ENCODE peak calls at places on chromosomes 4 and X, in five cellular contexts. One of them, this sample, is unnamed.

GRCh38 chr4:74896595-74896994 is 36.3 kb upstream of the PARM1 start:
- DNase-seq in T-helper 1 cell: no peak
- DNase-seq in C1 segment of cervical spinal cord: no peak
- DNase-seq in stimulated activated CD4-positive, alpha-beta T cell treated with anti-CD3 and anti-CD28 coated beads, Interleukin-15, amount 100 ng/mL, for 24 hours: no peak
- DNase-seq in occipital lobe: no peak
- DNase-seq in this sample: no peak

GRCh38 chr4:40763228-40763716 is 13.5 kb downstream of the NSUN7 start:
- DNase-seq in T-helper 1 cell: no peak
- DNase-seq in C1 segment of cervical spinal cord: no peak
- DNase-seq in stimulated activated CD4-positive, alpha-beta T cell treated with anti-CD3 and anti-CD28 coated beads, Interleukin-15, amount 100 ng/mL, for 24 hours: peak; percentile 61
- DNase-seq in occipital lobe: no peak
- DNase-seq in this sample: no peak

GRCh38 chrX:117989512-117989911 is 127.1 kb downstream of the KLHL13 start:
- DNase-seq in T-helper 1 cell: no peak
- DNase-seq in C1 segment of cervical spinal cord: no peak
- DNase-seq in stimulated activated CD4-positive, alpha-beta T cell treated with anti-CD3 and anti-CD28 coated beads, Interleukin-15, amount 100 ng/mL, for 24 hours: no peak
- DNase-seq in occipital lobe: no peak
- DNase-seq in this sample: no peak

GRCh38 chr4:99574530-99575314 is at the start of gene MTTP:
- DNase-seq in T-helper 1 cell: no peak
- DNase-seq in C1 segment of cervical spinal cord: no peak
- DNase-seq in stimulated activated CD4-positive, alpha-beta T cell treated with anti-CD3 and anti-CD28 coated beads, Interleukin-15, amount 100 ng/mL, for 24 hours: no peak
- DNase-seq in occipital lobe: no peak
- DNase-seq in this sample: no peak

GRCh38 chr4:147731611-147732515 is at the start of gene ARHGAP10:
- DNase-seq in T-helper 1 cell: peak; percentile 41
- DNase-seq in C1 segment of cervical spinal cord: peak; percentile 42
- DNase-seq in stimulated activated CD4-positive, alpha-beta T cell treated with anti-CD3 and anti-CD28 coated beads, Interleukin-15, amount 100 ng/mL, for 24 hours: peak; percentile 80
- DNase-seq in occipital lobe: peak; percentile 55
- DNase-seq in this sample: peak; percentile 73

GRCh38 chr4:83124079-83124780 is 9.7 kb upstream of the PLAC8 start:
- DNase-seq in T-helper 1 cell: no peak
- DNase-seq in C1 segment of cervical spinal cord: no peak
- DNase-seq in stimulated activated CD4-positive, alpha-beta T cell treated with anti-CD3 and anti-CD28 coated beads, Interleukin-15, amount 100 ng/mL, for 24 hours: no peak
- DNase-seq in occipital lobe: no peak
- DNase-seq in this sample: no peak

GRCh38 chrX:50638123-50638522 is 167.5 kb upstream of the DGKK start:
- DNase-seq in T-helper 1 cell: no peak
- DNase-seq in C1 segment of cervical spinal cord: no peak
- DNase-seq in stimulated activated CD4-positive, alpha-beta T cell treated with anti-CD3 and anti-CD28 coated beads, Interleukin-15, amount 100 ng/mL, for 24 hours: peak; percentile 6
- DNase-seq in occipital lobe: no peak
- DNase-seq in this sample: no peak

GRCh38 chr4:926538-926937 is 5.6 kb downstream of the GAK start:
- DNase-seq in T-helper 1 cell: no peak
- DNase-seq in C1 segment of cervical spinal cord: no peak
- DNase-seq in stimulated activated CD4-positive, alpha-beta T cell treated with anti-CD3 and anti-CD28 coated beads, Interleukin-15, amount 100 ng/mL, for 24 hours: no peak
- DNase-seq in occipital lobe: no peak
- DNase-seq in this sample: no peak

GRCh38 chr4:47562297-47562696 is 77.2 kb downstream of the ATP10D start:
- DNase-seq in T-helper 1 cell: no peak
- DNase-seq in C1 segment of cervical spinal cord: no peak
- DNase-seq in stimulated activated CD4-positive, alpha-beta T cell treated with anti-CD3 and anti-CD28 coated beads, Interleukin-15, amount 100 ng/mL, for 24 hours: no peak
- DNase-seq in occipital lobe: no peak
- DNase-seq in this sample: no peak

GRCh38 chr4:186790630-186791029 is 67.0 kb upstream of the FAT1 start:
- DNase-seq in T-helper 1 cell: no peak
- DNase-seq in C1 segment of cervical spinal cord: no peak
- DNase-seq in stimulated activated CD4-positive, alpha-beta T cell treated with anti-CD3 and anti-CD28 coated beads, Interleukin-15, amount 100 ng/mL, for 24 hours: no peak
- DNase-seq in occipital lobe: no peak
- DNase-seq in this sample: no peak

GRCh38 chr4:185774815-185775684 is 36.9 kb downstream of the SORBS2 start:
- DNase-seq in T-helper 1 cell: no peak
- DNase-seq in C1 segment of cervical spinal cord: no peak
- DNase-seq in stimulated activated CD4-positive, alpha-beta T cell treated with anti-CD3 and anti-CD28 coated beads, Interleukin-15, amount 100 ng/mL, for 24 hours: no peak
- DNase-seq in occipital lobe: no peak
- DNase-seq in this sample: no peak

GRCh38 chr4:113548303-113548702 is 213.2 kb downstream of the CAMK2D start:
- DNase-seq in T-helper 1 cell: no peak
- DNase-seq in C1 segment of cervical spinal cord: no peak
- DNase-seq in stimulated activated CD4-positive, alpha-beta T cell treated with anti-CD3 and anti-CD28 coated beads, Interleukin-15, amount 100 ng/mL, for 24 hours: no peak
- DNase-seq in occipital lobe: no peak
- DNase-seq in this sample: no peak

GRCh38 chrX:136147966-136148365 is 633 bp downstream of the FHL1 start:
- DNase-seq in T-helper 1 cell: no peak
- DNase-seq in C1 segment of cervical spinal cord: no peak
- DNase-seq in stimulated activated CD4-positive, alpha-beta T cell treated with anti-CD3 and anti-CD28 coated beads, Interleukin-15, amount 100 ng/mL, for 24 hours: peak; percentile 9
- DNase-seq in occipital lobe: no peak
- DNase-seq in this sample: no peak

GRCh38 chr4:83561381-83561780 is 25.5 kb downstream of the GPAT3 start:
- DNase-seq in T-helper 1 cell: no peak
- DNase-seq in C1 segment of cervical spinal cord: no peak
- DNase-seq in stimulated activated CD4-positive, alpha-beta T cell treated with anti-CD3 and anti-CD28 coated beads, Interleukin-15, amount 100 ng/mL, for 24 hours: peak; percentile 13
- DNase-seq in occipital lobe: no peak
- DNase-seq in this sample: no peak

GRCh38 chr4:125833-126232 is 1.5 kb downstream of the ZNF718 start:
- DNase-seq in T-helper 1 cell: no peak
- DNase-seq in C1 segment of cervical spinal cord: no peak
- DNase-seq in stimulated activated CD4-positive, alpha-beta T cell treated with anti-CD3 and anti-CD28 coated beads, Interleukin-15, amount 100 ng/mL, for 24 hours: peak; percentile 14
- DNase-seq in occipital lobe: no peak
- DNase-seq in this sample: no peak

GRCh38 chr4:184150102-184150839 is 67.4 kb downstream of the ENPP6 start:
- DNase-seq in T-helper 1 cell: no peak
- DNase-seq in C1 segment of cervical spinal cord: no peak
- DNase-seq in stimulated activated CD4-positive, alpha-beta T cell treated with anti-CD3 and anti-CD28 coated beads, Interleukin-15, amount 100 ng/mL, for 24 hours: no peak
- DNase-seq in occipital lobe: no peak
- DNase-seq in this sample: no peak

GRCh38 chr4:37447886-37448285 is 203.3 kb downstream of the NWD2 start:
- DNase-seq in T-helper 1 cell: no peak
- DNase-seq in C1 segment of cervical spinal cord: no peak
- DNase-seq in stimulated activated CD4-positive, alpha-beta T cell treated with anti-CD3 and anti-CD28 coated beads, Interleukin-15, amount 100 ng/mL, for 24 hours: no peak
- DNase-seq in occipital lobe: no peak
- DNase-seq in this sample: no peak

GRCh38 chrX:74534569-74535038 is 79.8 kb downstream of the RLIM start:
- DNase-seq in T-helper 1 cell: no peak
- DNase-seq in C1 segment of cervical spinal cord: no peak
- DNase-seq in stimulated activated CD4-positive, alpha-beta T cell treated with anti-CD3 and anti-CD28 coated beads, Interleukin-15, amount 100 ng/mL, for 24 hours: peak; percentile 12
- DNase-seq in occipital lobe: no peak
- DNase-seq in this sample: no peak

GRCh38 chr4:176789955-176790354 is 2.8 kb downstream of the VEGFC start:
- DNase-seq in T-helper 1 cell: no peak
- DNase-seq in C1 segment of cervical spinal cord: no peak
- DNase-seq in stimulated activated CD4-positive, alpha-beta T cell treated with anti-CD3 and anti-CD28 coated beads, Interleukin-15, amount 100 ng/mL, for 24 hours: no peak
- DNase-seq in occipital lobe: no peak
- DNase-seq in this sample: no peak

GRCh38 chr4:149371021-149371420 is 444.6 kb downstream of the IQCM start:
- DNase-seq in T-helper 1 cell: no peak
- DNase-seq in C1 segment of cervical spinal cord: no peak
- DNase-seq in stimulated activated CD4-positive, alpha-beta T cell treated with anti-CD3 and anti-CD28 coated beads, Interleukin-15, amount 100 ng/mL, for 24 hours: no peak
- DNase-seq in occipital lobe: no peak
- DNase-seq in this sample: no peak

GRCh38 chr4:80461412-80461811 is 125.9 kb downstream of the CFAP299 start:
- DNase-seq in T-helper 1 cell: no peak
- DNase-seq in C1 segment of cervical spinal cord: no peak
- DNase-seq in stimulated activated CD4-positive, alpha-beta T cell treated with anti-CD3 and anti-CD28 coated beads, Interleukin-15, amount 100 ng/mL, for 24 hours: no peak
- DNase-seq in occipital lobe: no peak
- DNase-seq in this sample: no peak

GRCh38 chr4:11929080-11929479 is 500.4 kb upstream of the HS3ST1 start:
- DNase-seq in T-helper 1 cell: no peak
- DNase-seq in C1 segment of cervical spinal cord: no peak
- DNase-seq in stimulated activated CD4-positive, alpha-beta T cell treated with anti-CD3 and anti-CD28 coated beads, Interleukin-15, amount 100 ng/mL, for 24 hours: no peak
- DNase-seq in occipital lobe: no peak
- DNase-seq in this sample: no peak

GRCh38 chr4:145868637-145869409 is 69.8 kb downstream of the ZNF827 start:
- DNase-seq in T-helper 1 cell: no peak
- DNase-seq in C1 segment of cervical spinal cord: no peak
- DNase-seq in stimulated activated CD4-positive, alpha-beta T cell treated with anti-CD3 and anti-CD28 coated beads, Interleukin-15, amount 100 ng/mL, for 24 hours: no peak
- DNase-seq in occipital lobe: no peak
- DNase-seq in this sample: no peak

GRCh38 chr4:95660719-95661118 is 111.9 kb upstream of the UNC5C start:
- DNase-seq in T-helper 1 cell: no peak
- DNase-seq in C1 segment of cervical spinal cord: no peak
- DNase-seq in stimulated activated CD4-positive, alpha-beta T cell treated with anti-CD3 and anti-CD28 coated beads, Interleukin-15, amount 100 ng/mL, for 24 hours: no peak
- DNase-seq in occipital lobe: no peak
- DNase-seq in this sample: no peak

GRCh38 chr4:113467581-113467980 is 294.0 kb downstream of the CAMK2D start:
- DNase-seq in T-helper 1 cell: no peak
- DNase-seq in C1 segment of cervical spinal cord: no peak
- DNase-seq in stimulated activated CD4-positive, alpha-beta T cell treated with anti-CD3 and anti-CD28 coated beads, Interleukin-15, amount 100 ng/mL, for 24 hours: no peak
- DNase-seq in occipital lobe: no peak
- DNase-seq in this sample: no peak

GRCh38 chr4:187302456-187302855 is 578.8 kb upstream of the FAT1 start:
- DNase-seq in T-helper 1 cell: no peak
- DNase-seq in C1 segment of cervical spinal cord: no peak
- DNase-seq in stimulated activated CD4-positive, alpha-beta T cell treated with anti-CD3 and anti-CD28 coated beads, Interleukin-15, amount 100 ng/mL, for 24 hours: no peak
- DNase-seq in occipital lobe: no peak
- DNase-seq in this sample: no peak

GRCh38 chr4:182705389-182705788 is 211.8 kb downstream of the DCTD start:
- DNase-seq in T-helper 1 cell: no peak
- DNase-seq in C1 segment of cervical spinal cord: no peak
- DNase-seq in stimulated activated CD4-positive, alpha-beta T cell treated with anti-CD3 and anti-CD28 coated beads, Interleukin-15, amount 100 ng/mL, for 24 hours: no peak
- DNase-seq in occipital lobe: no peak
- DNase-seq in this sample: no peak

GRCh38 chr4:41977709-41978108 is 3.8 kb upstream of the DCAF4L1 start:
- DNase-seq in T-helper 1 cell: no peak
- DNase-seq in C1 segment of cervical spinal cord: no peak
- DNase-seq in stimulated activated CD4-positive, alpha-beta T cell treated with anti-CD3 and anti-CD28 coated beads, Interleukin-15, amount 100 ng/mL, for 24 hours: no peak
- DNase-seq in occipital lobe: no peak
- DNase-seq in this sample: no peak

GRCh38 chrX:53682885-53683555 is 3.5 kb downstream of the HUWE1 start:
- DNase-seq in T-helper 1 cell: peak; percentile 37
- DNase-seq in C1 segment of cervical spinal cord: no peak
- DNase-seq in stimulated activated CD4-positive, alpha-beta T cell treated with anti-CD3 and anti-CD28 coated beads, Interleukin-15, amount 100 ng/mL, for 24 hours: peak; percentile 50
- DNase-seq in occipital lobe: peak; percentile 7
- DNase-seq in this sample: peak; percentile 3

GRCh38 chr4:92445127-92445526 is 141.4 kb downstream of the GRID2 start:
- DNase-seq in T-helper 1 cell: no peak
- DNase-seq in C1 segment of cervical spinal cord: no peak
- DNase-seq in stimulated activated CD4-positive, alpha-beta T cell treated with anti-CD3 and anti-CD28 coated beads, Interleukin-15, amount 100 ng/mL, for 24 hours: no peak
- DNase-seq in occipital lobe: no peak
- DNase-seq in this sample: no peak

GRCh38 chr4:138761638-138762205 is 253.9 kb upstream of the NOCT start:
- DNase-seq in T-helper 1 cell: no peak
- DNase-seq in C1 segment of cervical spinal cord: no peak
- DNase-seq in stimulated activated CD4-positive, alpha-beta T cell treated with anti-CD3 and anti-CD28 coated beads, Interleukin-15, amount 100 ng/mL, for 24 hours: no peak
- DNase-seq in occipital lobe: no peak
- DNase-seq in this sample: no peak

GRCh38 chr4:88097301-88097700 is 61.1 kb downstream of the ABCG2 start:
- DNase-seq in T-helper 1 cell: no peak
- DNase-seq in C1 segment of cervical spinal cord: no peak
- DNase-seq in stimulated activated CD4-positive, alpha-beta T cell treated with anti-CD3 and anti-CD28 coated beads, Interleukin-15, amount 100 ng/mL, for 24 hours: no peak
- DNase-seq in occipital lobe: no peak
- DNase-seq in this sample: no peak

GRCh38 chr4:139622856-139623255 is 42.8 kb upstream of the MGST2 start:
- DNase-seq in T-helper 1 cell: no peak
- DNase-seq in C1 segment of cervical spinal cord: no peak
- DNase-seq in stimulated activated CD4-positive, alpha-beta T cell treated with anti-CD3 and anti-CD28 coated beads, Interleukin-15, amount 100 ng/mL, for 24 hours: no peak
- DNase-seq in occipital lobe: no peak
- DNase-seq in this sample: no peak

This sample was measured in nucleus accumbens.